ENCODE peak calls at places on chromosomes 3 and 15, in nine cellular contexts. D, O, R, J, A, W, Q, T and X are unnamed samples.

GRCh38 chr3:12155833-12156232 is 2.9 kb downstream of the TIMP4 start:
- DNase-seq in D (no peak), O (peak; percentile 48), R (no peak), J (no peak), A (no peak), W (peak; percentile 49), Q (no peak), T (no peak), X (no peak)

GRCh38 chr15:69602921-69603320 is 150.3 kb downstream of the RPLP1 start:
- DNase-seq in D (no peak), O (no peak), R (no peak), J (no peak), A (no peak), W (no peak), Q (no peak), T (no peak), X (no peak)

GRCh38 chr3:65889707-65890099 is 149.0 kb downstream of the MAGI1 start:
- DNase-seq in D (no peak), O (no peak), R (no peak), J (no peak), A (no peak), W (no peak), Q (no peak), T (no peak), X (no peak)

GRCh38 chr15:42577514-42578031 is 2.2 kb downstream of the STARD9 start:
- DNase-seq in D (peak; percentile 94), O (no peak), R (no peak), J (no peak), A (no peak), W (no peak), Q (no peak), T (no peak), X (no peak)

GRCh38 chr15:100241572-100242479 is 99.9 kb downstream of the ADAMTS17 start:
- DNase-seq in D (peak; percentile 91), O (no peak), R (no peak), J (peak; percentile 61), A (peak; percentile 58), W (peak; percentile 55), Q (peak; percentile 52), T (no peak), X (peak; percentile 45)

GRCh38 chr15:42650208-42651066 is 75.0 kb downstream of the STARD9 start:
- DNase-seq in D (peak; percentile 73), O (peak; percentile 87), R (peak; percentile 73), J (peak; percentile 69), A (peak; percentile 83), W (peak; percentile 82), Q (peak; percentile 62), T (no peak), X (peak; percentile 51)

GRCh38 chr15:91515188-91515754 is 338.2 kb upstream of the SLCO3A1 start:
- DNase-seq in D (no peak), O (peak; percentile 14), R (peak; percentile 58), J (no peak), A (no peak), W (peak; percentile 83), Q (peak; percentile 11), T (no peak), X (no peak)

GRCh38 chr3:98027084-98027445 is 8.1 kb downstream of the GABRR3 start:
- DNase-seq in D (no peak), O (peak; percentile 62), R (no peak), J (no peak), A (no peak), W (no peak), Q (no peak), T (no peak), X (no peak)

GRCh38 chr15:98333206-98333605 is 315.1 kb upstream of the IGF1R start:
- DNase-seq in D (no peak), O (no peak), R (no peak), J (no peak), A (no peak), W (no peak), Q (no peak), T (no peak), X (no peak)

GRCh38 chr15:100383302-100384107 is 41.7 kb upstream of the ADAMTS17 start:
- DNase-seq in D (peak; percentile 67), O (no peak), R (no peak), J (peak; percentile 45), A (peak; percentile 72), W (peak; percentile 46), Q (peak; percentile 30), T (no peak), X (peak; percentile 48)

GRCh38 chr3:187621881-187622280 is 48.3 kb downstream of the SST start:
- DNase-seq in D (no peak), O (no peak), R (no peak), J (peak; percentile 8), A (no peak), W (no peak), Q (no peak), T (no peak), X (no peak)

GRCh38 chr3:96814581-96815567 is at the start of gene EPHA6:
- DNase-seq in D (peak; percentile 32), O (no peak), R (no peak), J (peak; percentile 34), A (peak; percentile 44), W (no peak), Q (no peak), T (peak; percentile 62), X (peak; percentile 35)

GRCh38 chr15:68774120-68774519 is 46.6 kb downstream of the ANP32A start:
- DNase-seq in D (no peak), O (no peak), R (no peak), J (no peak), A (no peak), W (no peak), Q (no peak), T (no peak), X (no peak)

DNA sequence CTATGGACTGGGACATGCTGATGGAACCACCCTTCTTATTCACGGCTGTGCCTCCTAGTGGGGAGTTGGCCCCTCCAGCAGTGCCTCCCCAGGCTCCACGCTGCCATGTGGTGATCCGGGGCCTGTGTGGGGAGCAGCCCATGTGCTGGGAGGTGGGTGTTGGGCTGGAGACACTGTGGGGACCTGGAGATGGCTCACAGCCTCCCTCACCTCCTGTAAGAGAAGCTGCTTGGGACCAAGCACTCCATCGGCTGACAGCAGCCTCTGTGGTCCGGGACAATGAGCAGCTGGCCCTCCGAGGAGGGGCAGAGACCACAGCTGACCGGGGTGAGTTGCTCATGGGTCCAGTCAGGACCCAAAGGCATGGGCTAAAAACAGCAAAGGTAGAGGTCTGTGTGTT is 9.1 kb downstream of the ALG3 start:
- DNase-seq in D (no peak), O (no peak), R (no peak), J (no peak), A (no peak), W (no peak), Q (no peak), T (no peak), X (no peak)
- H3K27ac ChIP-seq in D (no peak overlapping the region), O (no peak overlapping the region), R (no peak overlapping the region), J (no peak overlapping the region), A (no peak overlapping the region), W (no peak overlapping the region), Q (no peak overlapping the region), T (no peak overlapping the region), X (no peak overlapping the region)

DNA sequence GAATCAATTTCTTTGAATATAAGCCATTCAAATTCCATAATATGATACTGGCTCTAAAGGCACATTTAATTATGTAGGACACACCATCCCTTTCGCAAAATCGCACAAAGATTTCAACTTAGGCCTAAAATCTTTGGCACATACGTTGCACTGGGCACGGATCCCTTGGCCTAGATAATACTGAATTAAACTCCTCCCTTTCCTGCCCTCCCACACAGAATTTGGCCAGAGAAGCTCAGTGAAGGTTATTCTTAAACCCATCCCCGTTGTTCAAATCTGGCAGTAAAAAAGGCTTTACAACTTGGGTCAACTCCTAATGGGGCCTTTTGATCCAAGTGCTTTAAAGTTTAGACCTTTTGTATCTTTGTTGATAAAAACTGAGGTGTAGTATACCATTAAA is 247.2 kb downstream of the PTPRG start:
- DNase-seq in D (no peak), O (no peak), R (no peak), J (no peak), A (no peak), W (no peak), Q (peak; percentile 62), T (no peak), X (no peak)
- H3K27ac ChIP-seq in D (no peak overlapping the region), O (no peak overlapping the region), R (no peak overlapping the region), J (no peak overlapping the region), A (peak overlapping the region; percentile 73), W (no peak overlapping the region), Q (no peak overlapping the region), T (peak overlapping the region; percentile 44), X (no peak overlapping the region)

GRCh38 chr3:180744226-180744625 is 64.9 kb upstream of the CCDC39 start:
- DNase-seq in D (peak; percentile 7), O (no peak), R (no peak), J (peak; percentile 83), A (peak; percentile 47), W (no peak), Q (no peak), T (no peak), X (no peak)
- H3K27ac ChIP-seq in D (no peak overlapping the region), O (no peak overlapping the region), R (no peak overlapping the region), J (peak overlapping the region; percentile 81), A (peak overlapping the region; percentile 55), W (no peak overlapping the region), Q (no peak overlapping the region), T (no peak overlapping the region), X (no peak overlapping the region)

GRCh38 chr3:51390600-51391074 is 448 bp upstream of the RBM15B start:
- DNase-seq in D (no peak), O (no peak), R (no peak), J (no peak), A (peak; percentile 96), W (no peak), Q (no peak), T (no peak), X (no peak)

GRCh38 chr3:51390186-51390585 is 899 bp upstream of the RBM15B start:
- DNase-seq in D (no peak), O (no peak), R (no peak), J (no peak), A (no peak), W (no peak), Q (no peak), T (no peak), X (no peak)

GRCh38 chr3:51391075-51391565 is at the start of gene RBM15B:
- DNase-seq in D (peak; percentile 98), O (peak; percentile 96), R (peak; percentile 89), J (peak; percentile 99), A (no peak), W (peak; percentile 86), Q (peak; percentile 98), T (peak; percentile 100), X (peak; percentile 98)

GRCh38 chr3:51388286-51389029 is 2.6 kb upstream of the RBM15B start:
- DNase-seq in D (peak; percentile 82), O (no peak), R (no peak), J (no peak), A (peak; percentile 54), W (no peak), Q (no peak), T (no peak), X (peak; percentile 56)

DNA sequence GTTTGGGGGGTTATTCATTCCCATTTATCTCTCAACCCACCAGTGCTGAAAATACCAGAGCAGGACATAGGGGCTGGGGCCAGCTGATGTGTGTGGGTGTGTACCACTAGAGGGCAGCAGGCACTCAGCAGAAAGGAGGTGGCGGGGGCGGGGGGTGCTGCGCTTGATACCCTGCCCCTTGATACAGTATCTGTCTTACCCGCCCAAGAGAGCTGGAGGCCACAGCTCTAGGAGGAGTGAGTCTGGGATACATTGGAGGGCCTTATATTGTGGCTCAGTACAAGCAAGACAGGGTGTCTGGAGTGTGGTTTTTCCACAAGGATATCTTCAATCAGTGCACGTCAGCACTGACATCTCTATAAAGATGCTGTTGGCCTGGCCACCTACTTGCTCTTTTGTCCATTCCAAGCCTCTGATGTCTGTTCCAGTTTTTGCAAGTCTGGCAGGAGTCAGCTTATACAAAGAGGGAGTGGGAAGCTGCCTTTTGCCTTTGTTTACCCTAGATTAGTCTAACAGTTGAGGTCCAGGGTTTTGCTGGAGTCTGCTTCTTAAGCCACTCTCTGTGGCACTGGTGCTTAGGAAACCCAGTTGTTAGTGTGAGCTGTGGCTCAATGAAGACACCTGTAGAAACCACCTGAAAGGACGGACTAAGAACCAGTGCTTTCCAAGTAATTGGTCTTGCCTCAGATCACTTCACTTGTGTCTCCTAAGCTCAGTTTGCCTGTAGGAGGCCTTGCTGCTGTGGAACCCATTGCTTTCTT is 1.5 kb upstream of the RBM15B start:
- DNase-seq in D (peak; percentile 72), O (peak; percentile 53), R (no peak), J (peak; percentile 81), A (peak; percentile 85), W (no peak), Q (no peak), T (peak; percentile 84), X (peak; percentile 76)
- H3K27ac ChIP-seq in D (no peak overlapping the region), O (no peak overlapping the region), R (peak overlapping the region; percentile 11), J (no peak overlapping the region), A (peak overlapping the region; percentile 95), W (peak overlapping the region; percentile 85), Q (no peak overlapping the region), T (no peak overlapping the region), X (no peak overlapping the region)